ENCODE peak calls at places on chromosome 13, in nine cellular contexts. N is SHP77; A is left cardiac atrium; S is stimulated activated CD8-positive, alpha-beta memory T cell treated with anti-CD3 and anti-CD28 coated beads, Interleukin-7, amount 100 ng/mL, for 24 hours; Y is stimulated activated CD4-positive, alpha-beta T cell treated with anti-CD3 and anti-CD28 coated beads, Interleukin-4, amount 100 ng/mL, for 48 hours; M is NCI-H460; X is H7; K is memory B cell; H is activated CD4-positive, alpha-beta T cell treated with anti-CD3 and anti-CD28 coated beads, Interleukin-2, amount 50 U/mL, for 4 hours. E is an unnamed sample.

GRCh38 chr13:76874466-76874865 is 11.7 kb downstream of the KCTD12 start:
- DNase-seq in A (no peak), M (no peak), K (no peak), X (no peak), Y (no peak), S (no peak), N (no peak), H (no peak), E (no peak)

GRCh38 chr13:67023088-67023893 is 206.8 kb downstream of the PCDH9 start:
- DNase-seq in M (no peak), Y (no peak), X (no peak), K (no peak), S (no peak), H (no peak), N (no peak), A (no peak), E (no peak)

GRCh38 chr13:77375554-77375953 is 48.7 kb upstream of the MYCBP2 start:
- DNase-seq in Y (no peak), K (no peak), A (no peak), M (no peak), N (no peak), S (no peak), X (no peak), H (no peak), E (no peak)

GRCh38 chr13:110388141-110388943 is 81.3 kb downstream of the COL4A2 start:
- DNase-seq in S (no peak), X (peak; percentile 65), H (no peak), A (peak; percentile 50), M (no peak), K (no peak), N (no peak), Y (no peak), E (no peak)

GRCh38 chr13:76853481-76853880 is 32.7 kb downstream of the KCTD12 start:
- DNase-seq in H (no peak), K (no peak), A (no peak), X (no peak), N (no peak), M (no peak), S (no peak), Y (no peak), E (no peak)

GRCh38 chr13:20174656-20175405 is 14.0 kb upstream of the GJA3 start:
- DNase-seq in Y (peak; percentile 70), X (peak; percentile 50), N (peak; percentile 64), M (peak; percentile 56), H (peak; percentile 69), S (peak; percentile 54), A (peak; percentile 88), K (peak; percentile 16), E (no peak)

GRCh38 chr13:111461445-111462149 is 141.2 kb downstream of the TEX29 start:
- DNase-seq in Y (no peak), K (no peak), H (no peak), S (no peak), A (no peak), X (peak; percentile 52), M (no peak), N (no peak), E (no peak)

GRCh38 chr13:49625392-49626137 is 2.7 kb upstream of the ARL11 start:
- DNase-seq in N (no peak), A (peak; percentile 61), Y (no peak), S (no peak), H (no peak), X (no peak), M (no peak), K (no peak), E (no peak)

GRCh38 chr13:112962396-112962795 is 6.6 kb upstream of the MCF2L start:
- DNase-seq in S (no peak), N (no peak), K (no peak), X (no peak), H (no peak), A (no peak), M (no peak), Y (no peak), E (no peak)

GRCh38 chr13:79457948-79458347 is 23.0 kb upstream of the NDFIP2 start:
- DNase-seq in K (no peak), X (no peak), S (no peak), Y (no peak), A (no peak), M (no peak), H (peak; percentile 17), N (no peak), E (no peak)

GRCh38 chr13:100089633-100090032 is 740 bp downstream of the PCCA start:
- DNase-seq in M (no peak), S (no peak), X (no peak), N (no peak), K (peak; percentile 0), A (no peak), H (no peak), Y (no peak), E (no peak)

E was measured in iPS DF 6.9.